ENCODE peak calls at places on chromosomes 16 and 17, in seven cellular contexts. F is colonic mucosa, W is left ventricle myocardium inferior, H is astrocyte of the cerebellum, Q is skeletal muscle cell, U is coronary artery, E is AG04449. P is an unnamed sample.

GRCh38 chr17:47905221-47905733 is 9.2 kb downstream of the SP2 start:
- DNase-seq in F (peak), W (peak), H (peak), Q (peak), U (peak), E (peak), P (peak)

GRCh38 chr16:48272837-48273421 is 25.6 kb upstream of the ABCC11 start:
- DNase-seq in F (no peak), W (no peak), H (no peak), Q (no peak), U (peak), E (no peak), P (no peak)

GRCh38 chr17:41801374-41802062 is 10.2 kb downstream of the P3H4 start:
- DNase-seq in F (peak), W (peak), H (peak), Q (no peak), U (peak), E (no peak), P (peak)

GRCh38 chr17:81111066-81111465 is 54.2 kb upstream of the PVALEF start:
- DNase-seq in F (no peak), W (no peak), H (no peak), Q (no peak), U (no peak), E (no peak), P (no peak)

GRCh38 chr16:2005646-2006045 is 4.0 kb downstream of the ZNF598 start:
- DNase-seq in F (no peak), W (no peak), H (no peak), Q (no peak), U (no peak), E (no peak), P (no peak)

GRCh38 chr17:66805567-66805966 is 29.4 kb upstream of the CACNG5 start:
- DNase-seq in F (peak), W (no peak), H (no peak), Q (no peak), U (no peak), E (no peak), P (no peak)

GRCh38 chr16:8568231-8568617 is 22.1 kb downstream of the TMEM114 start:
- DNase-seq in F (no peak), W (no peak), H (no peak), Q (no peak), U (no peak), E (no peak), P (no peak)

GRCh38 chr17:58156839-58157803 is 8.9 kb downstream of the OR4D1 start:
- DNase-seq in F (peak), W (peak), H (no peak), Q (no peak), U (no peak), E (no peak), P (peak)

GRCh38 chr16:67392301-67393059 is 818 bp downstream of the TPPP3 start:
- DNase-seq in F (no peak), W (no peak), H (no peak), Q (no peak), U (no peak), E (no peak), P (no peak)

GRCh38 chr17:75634376-75634740 is 1.1 kb downstream of the SMIM5 start:
- DNase-seq in F (no peak), W (no peak), H (no peak), Q (no peak), U (no peak), E (no peak), P (no peak)

GRCh38 chr17:78972507-78973105 is 7.1 kb downstream of the LGALS3BP start:
- DNase-seq in F (no peak), W (no peak), H (no peak), Q (no peak), U (no peak), E (no peak), P (no peak)

GRCh38 chr16:15970202-15970601 is 20.8 kb downstream of the ABCC1 start:
- DNase-seq in F (no peak), W (no peak), H (no peak), Q (no peak), U (no peak), E (no peak), P (no peak)

GRCh38 chr17:2266045-2266864 is 37.3 kb downstream of the SMG6 start:
- DNase-seq in F (peak), W (no peak), H (no peak), Q (no peak), U (no peak), E (no peak), P (no peak)

GRCh38 chr17:47810200-47810821 is 11.3 kb downstream of the OSBPL7 start:
- DNase-seq in F (peak), W (no peak), H (peak), Q (peak), U (no peak), E (peak), P (no peak)

GRCh38 chr17:68248199-68248825 is 469 bp downstream of the AMZ2 start:
- DNase-seq in F (peak), W (no peak), H (no peak), Q (peak), U (no peak), E (no peak), P (peak)

GRCh38 chr16:74999208-74999682 is 421 bp downstream of the ZNRF1 start:
- DNase-seq in F (peak), W (peak), H (no peak), Q (no peak), U (no peak), E (no peak), P (peak)

GRCh38 chr16:2663553-2664521 is 18.5 kb upstream of the KCTD5 start:
- DNase-seq in F (peak), W (no peak), H (no peak), Q (no peak), U (no peak), E (peak), P (peak)

GRCh38 chr17:27601069-27601974 is 29.7 kb upstream of the LGALS9 start:
- DNase-seq in F (peak), W (peak), H (peak), Q (no peak), U (no peak), E (no peak), P (peak)

GRCh38 chr16:76932541-76933211 is 258.3 kb upstream of the MON1B start:
- DNase-seq in F (no peak), W (no peak), H (no peak), Q (no peak), U (no peak), E (no peak), P (no peak)

GRCh38 chr17:66737524-66737923 is 97.4 kb upstream of the CACNG5 start:
- DNase-seq in F (no peak), W (peak), H (peak), Q (no peak), U (no peak), E (no peak), P (peak)

GRCh38 chr17:11404431-11404830 is 163.4 kb downstream of the SHISA6 start:
- DNase-seq in F (peak), W (no peak), H (no peak), Q (no peak), U (no peak), E (no peak), P (no peak)

GRCh38 chr17:17151962-17152361 is 54.2 kb downstream of the PLD6 start:
- DNase-seq in F (peak), W (peak), H (peak), Q (peak), U (peak), E (peak), P (peak)

GRCh38 chr16:69123894-69124293 is 8.5 kb downstream of the CHTF8 start:
- DNase-seq in F (peak), W (no peak), H (peak), Q (no peak), U (no peak), E (no peak), P (peak)

GRCh38 chr16:68041783-68042182 is 18.7 kb downstream of the DUS2 start:
- DNase-seq in F (no peak), W (no peak), H (no peak), Q (no peak), U (no peak), E (no peak), P (no peak)

GRCh38 chr17:60827920-60828319 is 150.3 kb downstream of the BCAS3 start:
- DNase-seq in F (no peak), W (no peak), H (no peak), Q (no peak), U (no peak), E (no peak), P (no peak)

GRCh38 chr16:23967018-23967417 is 131.2 kb downstream of the PRKCB start:
- DNase-seq in F (no peak), W (no peak), H (no peak), Q (no peak), U (no peak), E (no peak), P (peak)

GRCh38 chr16:53034306-53034705 is 18.4 kb downstream of the CHD9NB start:
- DNase-seq in F (no peak), W (no peak), H (no peak), Q (no peak), U (no peak), E (no peak), P (no peak)

GRCh38 chr17:4690745-4691144 is 13.2 kb downstream of the PELP1 start:
- DNase-seq in F (no peak), W (no peak), H (no peak), Q (no peak), U (no peak), E (no peak), P (no peak)

GRCh38 chr16:698911-699671 is 6.5 kb downstream of the FBXL16 start:
- DNase-seq in F (no peak), W (no peak), H (no peak), Q (no peak), U (no peak), E (no peak), P (no peak)

GRCh38 chr17:75845058-75845711 is 981 bp upstream of the UNC13D start:
- DNase-seq in F (peak), W (peak), H (no peak), Q (no peak), U (peak), E (no peak), P (peak)

GRCh38 chr16:11566398-11566797 is 20.3 kb downstream of the LITAF start:
- DNase-seq in F (no peak), W (no peak), H (no peak), Q (no peak), U (no peak), E (no peak), P (no peak)

GRCh38 chr16:11571549-11571948 is 15.2 kb downstream of the LITAF start:
- DNase-seq in F (no peak), W (no peak), H (no peak), Q (no peak), U (no peak), E (no peak), P (no peak)

GRCh38 chr16:11572301-11572995 is 14.3 kb downstream of the LITAF start:
- DNase-seq in F (no peak), W (peak), H (no peak), Q (no peak), U (no peak), E (no peak), P (no peak)

GRCh38 chr16:11570796-11571195 is 15.9 kb downstream of the LITAF start:
- DNase-seq in F (no peak), W (peak), H (no peak), Q (no peak), U (no peak), E (no peak), P (no peak)

GRCh38 chr16:11570258-11570657 is 16.5 kb downstream of the LITAF start:
- DNase-seq in F (no peak), W (no peak), H (no peak), Q (no peak), U (no peak), E (no peak), P (no peak)
- H3K4me3 ChIP-seq in F (no peak), W (no peak), H (no peak), Q (no peak), U (no peak), E (no peak), P (no peak)

GRCh38 chr17:44533533-44534246 is 23.6 kb upstream of the FZD2 start:
- DNase-seq in F (peak), W (peak), H (peak), Q (no peak), U (peak), E (no peak), P (peak)

GRCh38 chr17:44539664-44540063 is 17.6 kb upstream of the FZD2 start:
- DNase-seq in F (no peak), W (no peak), H (no peak), Q (no peak), U (no peak), E (no peak), P (no peak)

GRCh38 chr17:44540246-44541084 is 16.8 kb upstream of the FZD2 start:
- DNase-seq in F (no peak), W (no peak), H (no peak), Q (no peak), U (no peak), E (no peak), P (no peak)

GRCh38 chr17:44531019-44531418 is 26.3 kb upstream of the FZD2 start:
- DNase-seq in F (no peak), W (no peak), H (no peak), Q (no peak), U (no peak), E (no peak), P (no peak)

DNA sequence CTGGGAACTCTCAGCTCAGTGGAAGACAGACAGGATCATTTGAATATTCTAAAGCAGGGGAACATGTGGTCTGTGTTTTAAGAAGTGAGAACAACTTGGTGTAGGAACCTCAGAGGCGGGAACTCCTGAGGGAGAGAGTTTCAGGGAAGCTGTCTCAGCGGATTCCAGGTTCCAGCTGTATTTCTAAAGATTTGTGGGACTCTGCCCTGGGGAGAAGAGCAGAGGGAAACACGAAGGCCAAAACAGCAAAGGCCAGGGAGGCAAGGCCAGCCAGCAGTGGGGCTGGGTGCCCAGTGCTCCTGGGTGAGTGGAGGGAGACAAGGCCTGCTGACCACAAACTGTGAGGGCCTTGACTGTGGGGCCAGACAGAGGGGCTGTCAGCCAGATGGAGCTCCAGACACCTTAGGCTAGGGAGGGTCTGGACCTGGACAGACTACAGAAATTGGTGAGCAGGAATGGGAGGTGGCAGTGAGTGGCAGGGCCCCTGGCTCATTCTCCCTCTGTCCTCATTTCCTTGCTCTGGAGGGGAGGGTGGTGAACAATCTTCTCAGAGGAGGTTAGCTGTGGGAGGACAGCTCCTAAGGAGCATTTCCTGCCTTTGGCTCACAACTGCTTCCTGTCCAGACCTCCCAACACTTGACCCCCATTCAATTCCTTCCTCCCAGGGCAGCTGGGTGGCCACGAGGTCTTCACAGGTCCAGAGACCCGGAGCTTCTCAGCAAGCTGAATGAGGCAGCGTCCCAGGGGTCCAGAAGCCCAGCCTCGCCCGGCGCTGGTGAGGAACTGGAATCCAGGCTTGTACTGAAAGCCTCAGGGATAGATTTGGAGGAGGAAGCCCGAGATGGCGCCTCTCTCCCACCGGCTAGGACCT is 21.0 kb upstream of the FZD2 start:
- DNase-seq in F (no peak), W (no peak), H (no peak), Q (no peak), U (no peak), E (no peak), P (peak)
- H3K4me3 ChIP-seq in F (no peak), W (no peak), H (no peak), Q (no peak), U (no peak), E (no peak), P (no peak)

DNA sequence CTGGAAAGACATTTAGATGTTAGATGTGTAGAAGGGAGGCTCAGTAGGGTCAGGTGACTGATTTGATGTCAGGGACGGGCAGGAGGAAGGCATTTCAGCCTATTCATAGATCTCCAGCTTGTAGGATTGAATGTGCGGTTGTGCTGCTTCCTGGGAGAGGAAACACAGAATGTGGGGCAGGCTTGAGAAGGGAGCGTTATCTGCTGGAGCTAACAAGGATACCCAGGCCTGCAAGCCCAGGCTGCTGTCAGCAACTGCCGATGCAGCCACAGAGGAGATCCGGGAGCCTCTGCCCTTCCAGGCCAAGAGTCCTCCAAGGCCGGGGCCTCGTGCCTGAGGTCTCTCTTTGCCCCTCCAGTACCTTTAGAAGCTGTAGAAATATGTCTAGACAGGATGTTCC is 205.6 kb downstream of the SPECC1 start:
- DNase-seq in F (no peak), W (no peak), H (no peak), Q (no peak), U (no peak), E (no peak), P (no peak)
- H3K4me3 ChIP-seq in F (no peak), W (no peak), H (no peak), Q (no peak), U (no peak), E (no peak), P (no peak)

DNA sequence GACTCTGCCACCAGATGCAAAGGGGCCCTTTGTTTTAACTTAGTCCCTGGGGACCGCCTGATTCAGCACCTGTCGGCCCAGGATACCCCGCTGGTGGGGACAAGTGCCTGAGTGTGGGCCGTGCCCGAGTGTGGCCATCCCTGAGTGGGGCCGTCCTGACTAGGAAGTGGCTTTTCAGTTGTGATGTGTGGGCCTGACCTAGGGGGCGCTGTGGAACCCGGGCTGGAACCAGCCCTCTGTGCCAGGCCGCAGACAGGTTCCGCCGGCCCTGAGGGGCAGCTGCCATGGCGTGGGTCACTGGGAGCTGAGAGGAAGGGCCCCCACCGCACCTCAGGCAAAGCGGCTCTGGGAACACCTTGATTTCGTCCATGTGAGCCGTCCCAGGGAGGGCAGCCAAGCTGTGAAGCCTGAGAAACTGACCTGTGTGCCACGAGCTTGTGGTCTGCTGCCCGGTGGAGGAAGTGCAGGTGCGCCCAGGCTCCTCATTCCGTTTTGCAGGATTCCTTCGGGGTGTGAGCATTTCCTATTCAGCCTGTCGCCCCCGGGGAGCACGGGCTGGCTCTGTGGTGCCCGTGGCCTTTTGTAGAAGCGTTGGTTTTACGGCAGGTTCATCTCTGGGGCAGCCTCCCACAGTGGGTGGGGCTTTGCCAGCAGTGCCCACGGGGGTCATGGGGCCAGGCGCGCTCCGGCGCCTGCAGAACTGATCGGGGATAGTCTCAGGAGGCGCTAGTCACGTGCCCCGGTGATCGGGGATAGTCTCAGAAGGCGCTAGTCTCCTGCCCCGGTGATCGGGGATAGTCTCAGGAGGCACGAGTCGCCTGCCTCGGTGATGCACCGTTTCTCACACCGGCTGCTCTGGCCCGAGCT is 5.3 kb downstream of the RPL13 start:
- DNase-seq in F (peak), W (peak), H (no peak), Q (no peak), U (peak), E (no peak), P (no peak)
- H3K4me3 ChIP-seq in F (no peak), W (peak), H (peak), Q (peak), U (peak), E (peak), P (no peak)

P was measured in testis.